ENCODE peak calls at places on chromosome 18, in eight cellular contexts. One of them, this sample, is unnamed.

GRCh38 chr18:79945118-79946042 is 6.1 kb downstream of the SLC66A2 start:
- DNase-seq in endothelial cell of umbilical vein: no peak
- DNase-seq in K562: no peak
- DNase-seq in H1: no peak
- DNase-seq in stomach: peak; percentile 20
- DNase-seq in sigmoid colon: peak; percentile 43
- DNase-seq in HCT116: no peak
- DNase-seq in IMR-90: no peak
- DNase-seq in this sample: no peak

GRCh38 chr18:27113358-27113757 is 71.8 kb downstream of the CHST9 start:
- DNase-seq in HCT116: no peak
- DNase-seq in sigmoid colon: no peak
- DNase-seq in IMR-90: no peak
- DNase-seq in K562: no peak
- DNase-seq in stomach: no peak
- DNase-seq in H1: no peak
- DNase-seq in endothelial cell of umbilical vein: no peak
- DNase-seq in this sample: no peak

GRCh38 chr18:33446604-33447003 is 6.1 kb upstream of the CCDC178 start:
- DNase-seq in HCT116: no peak
- DNase-seq in IMR-90: no peak
- DNase-seq in H1: no peak
- DNase-seq in K562: no peak
- DNase-seq in sigmoid colon: no peak
- DNase-seq in stomach: no peak
- DNase-seq in endothelial cell of umbilical vein: no peak
- DNase-seq in this sample: no peak

GRCh38 chr18:50218432-50219197 is 23.7 kb upstream of the MYO5B start:
- DNase-seq in endothelial cell of umbilical vein: peak; percentile 20
- DNase-seq in K562: peak; percentile 17
- DNase-seq in stomach: peak; percentile 49
- DNase-seq in IMR-90: peak; percentile 14
- DNase-seq in sigmoid colon: no peak
- DNase-seq in HCT116: peak; percentile 33
- DNase-seq in H1: peak; percentile 60
- DNase-seq in this sample: peak; percentile 50

GRCh38 chr18:524496-524895 is 24.0 kb upstream of the COLEC12 start:
- DNase-seq in HCT116: no peak
- DNase-seq in endothelial cell of umbilical vein: peak; percentile 61
- DNase-seq in sigmoid colon: no peak
- DNase-seq in IMR-90: peak; percentile 78
- DNase-seq in H1: no peak
- DNase-seq in stomach: no peak
- DNase-seq in K562: no peak
- DNase-seq in this sample: no peak

GRCh38 chr18:58671941-58672565 is 788 bp downstream of the MALT1 start:
- DNase-seq in stomach: peak; percentile 52
- DNase-seq in H1: no peak
- DNase-seq in endothelial cell of umbilical vein: peak; percentile 21
- DNase-seq in IMR-90: peak; percentile 36
- DNase-seq in sigmoid colon: no peak
- DNase-seq in K562: no peak
- DNase-seq in HCT116: no peak
- DNase-seq in this sample: peak; percentile 49

GRCh38 chr18:33720133-33720532 is 142.1 kb downstream of the ASXL3 start:
- DNase-seq in sigmoid colon: no peak
- DNase-seq in endothelial cell of umbilical vein: no peak
- DNase-seq in H1: no peak
- DNase-seq in IMR-90: peak; percentile 86
- DNase-seq in stomach: no peak
- DNase-seq in HCT116: no peak
- DNase-seq in K562: no peak
- DNase-seq in this sample: no peak

GRCh38 chr18:26813043-26813442 is 52.5 kb downstream of the AQP4 start:
- DNase-seq in K562: peak; percentile 7
- DNase-seq in HCT116: peak; percentile 44
- DNase-seq in sigmoid colon: no peak
- DNase-seq in H1: no peak
- DNase-seq in IMR-90: no peak
- DNase-seq in endothelial cell of umbilical vein: no peak
- DNase-seq in stomach: peak; percentile 37
- DNase-seq in this sample: peak; percentile 53

GRCh38 chr18:49059028-49059670 is 108.4 kb upstream of the SMAD7 start:
- DNase-seq in IMR-90: peak; percentile 24
- DNase-seq in HCT116: no peak
- DNase-seq in endothelial cell of umbilical vein: no peak
- DNase-seq in H1: no peak
- DNase-seq in K562: peak; percentile 50
- DNase-seq in stomach: no peak
- DNase-seq in sigmoid colon: no peak
- DNase-seq in this sample: no peak

GRCh38 chr18:49055196-49055595 is 104.4 kb upstream of the SMAD7 start:
- DNase-seq in H1: no peak
- DNase-seq in IMR-90: no peak
- DNase-seq in HCT116: no peak
- DNase-seq in sigmoid colon: no peak
- DNase-seq in stomach: no peak
- DNase-seq in K562: no peak
- DNase-seq in endothelial cell of umbilical vein: no peak
- DNase-seq in this sample: no peak

GRCh38 chr18:49052891-49053644 is 102.3 kb upstream of the SMAD7 start:
- DNase-seq in endothelial cell of umbilical vein: no peak
- DNase-seq in H1: no peak
- DNase-seq in IMR-90: peak; percentile 97
- DNase-seq in stomach: no peak
- DNase-seq in K562: no peak
- DNase-seq in sigmoid colon: no peak
- DNase-seq in HCT116: no peak
- DNase-seq in this sample: no peak

GRCh38 chr18:49051323-49051967 is 100.7 kb upstream of the SMAD7 start:
- DNase-seq in H1: no peak
- DNase-seq in HCT116: no peak
- DNase-seq in K562: no peak
- DNase-seq in sigmoid colon: no peak
- DNase-seq in endothelial cell of umbilical vein: no peak
- DNase-seq in stomach: no peak
- DNase-seq in IMR-90: no peak
- DNase-seq in this sample: no peak

GRCh38 chr18:49055787-49056186 is 105.0 kb upstream of the SMAD7 start:
- DNase-seq in endothelial cell of umbilical vein: peak; percentile 36
- DNase-seq in H1: no peak
- DNase-seq in K562: peak; percentile 56
- DNase-seq in HCT116: no peak
- DNase-seq in IMR-90: peak; percentile 94
- DNase-seq in sigmoid colon: peak; percentile 93
- DNase-seq in stomach: peak; percentile 47
- DNase-seq in this sample: peak; percentile 41
- H3K27ac ChIP-seq in endothelial cell of umbilical vein: peak overlapping the region; percentile 31
- H3K27ac ChIP-seq in H1: no peak overlapping the region
- H3K27ac ChIP-seq in K562: peak overlapping the region; percentile 58
- H3K27ac ChIP-seq in HCT116: no peak overlapping the region
- H3K27ac ChIP-seq in IMR-90: peak overlapping the region; percentile 85
- H3K27ac ChIP-seq in sigmoid colon: peak overlapping the region; percentile 11
- H3K27ac ChIP-seq in stomach: no peak overlapping the region
- H3K27ac ChIP-seq in this sample: no peak overlapping the region

DNA sequence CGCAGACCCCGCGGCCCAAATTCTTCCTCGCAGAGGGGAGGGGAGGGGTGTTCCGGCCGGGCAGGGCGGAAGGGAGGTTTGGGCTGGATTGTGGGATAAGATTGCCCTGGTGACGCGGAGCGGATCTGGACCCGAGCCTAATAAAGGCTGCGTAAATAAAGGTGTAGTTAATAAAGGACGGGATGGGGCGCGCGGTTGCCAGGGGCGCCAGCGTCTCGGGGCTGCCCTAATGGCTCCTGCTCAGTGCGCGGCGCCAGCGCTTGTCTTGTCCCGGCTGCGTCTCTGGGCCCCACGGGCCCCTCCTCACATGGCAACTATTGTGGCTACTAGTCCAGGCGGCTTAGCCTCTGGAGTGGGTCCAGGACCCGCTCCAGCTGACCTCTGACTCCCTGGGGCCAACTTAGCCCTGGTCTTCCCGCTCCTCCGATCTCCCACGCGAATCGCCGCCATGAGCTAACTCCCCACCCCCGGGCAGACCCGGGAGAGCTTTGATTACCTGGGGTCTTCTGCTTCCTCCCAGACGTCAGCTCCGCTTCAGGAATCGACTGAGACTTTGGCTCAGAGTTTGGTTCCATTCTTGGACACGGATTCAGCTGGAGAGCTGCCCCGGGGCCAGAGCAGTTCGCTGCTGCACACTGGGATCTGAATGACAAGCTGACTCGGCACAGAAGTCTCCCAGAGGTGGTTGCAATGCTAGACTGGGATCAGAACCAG is 36.5 kb downstream of the SLC25A52 start:
- DNase-seq in endothelial cell of umbilical vein: no peak
- DNase-seq in stomach: peak; percentile 57
- DNase-seq in H1: no peak
- DNase-seq in HCT116: no peak
- DNase-seq in sigmoid colon: peak; percentile 65
- DNase-seq in K562: no peak
- DNase-seq in IMR-90: no peak
- DNase-seq in this sample: peak; percentile 52
- H3K4me3 ChIP-seq in endothelial cell of umbilical vein: peak overlapping the region; percentile 43
- H3K4me3 ChIP-seq in stomach: peak overlapping the region; percentile 72
- H3K4me3 ChIP-seq in H1: no peak overlapping the region
- H3K4me3 ChIP-seq in HCT116: no peak overlapping the region
- H3K4me3 ChIP-seq in sigmoid colon: peak overlapping the region; percentile 64
- H3K4me3 ChIP-seq in K562: peak overlapping the region; percentile 12
- H3K4me3 ChIP-seq in IMR-90: peak overlapping the region; percentile 2
- H3K4me3 ChIP-seq in this sample: no peak overlapping the region

GRCh38 chr18:36186461-36187137 is 698 bp upstream of the MOCOS start:
- DNase-seq in stomach: peak; percentile 40
- DNase-seq in IMR-90: no peak
- DNase-seq in K562: peak; percentile 65
- DNase-seq in HCT116: no peak
- DNase-seq in endothelial cell of umbilical vein: no peak
- DNase-seq in sigmoid colon: no peak
- DNase-seq in H1: peak; percentile 74
- DNase-seq in this sample: peak; percentile 53

GRCh38 chr18:36188912-36189311 is 1.6 kb downstream of the MOCOS start:
- DNase-seq in H1: peak; percentile 45
- DNase-seq in sigmoid colon: no peak
- DNase-seq in stomach: no peak
- DNase-seq in IMR-90: no peak
- DNase-seq in HCT116: no peak
- DNase-seq in endothelial cell of umbilical vein: no peak
- DNase-seq in K562: peak; percentile 31
- DNase-seq in this sample: no peak

GRCh38 chr18:36185901-36186460 is 1.3 kb upstream of the MOCOS start:
- DNase-seq in stomach: no peak
- DNase-seq in H1: no peak
- DNase-seq in IMR-90: no peak
- DNase-seq in K562: no peak
- DNase-seq in sigmoid colon: no peak
- DNase-seq in HCT116: no peak
- DNase-seq in endothelial cell of umbilical vein: no peak
- DNase-seq in this sample: no peak

GRCh38 chr18:36187826-36188721 is 777 bp downstream of the MOCOS start:
- DNase-seq in IMR-90: peak; percentile 19
- DNase-seq in stomach: peak; percentile 30
- DNase-seq in endothelial cell of umbilical vein: no peak
- DNase-seq in H1: peak; percentile 87
- DNase-seq in K562: peak; percentile 38
- DNase-seq in sigmoid colon: no peak
- DNase-seq in HCT116: peak; percentile 28
- DNase-seq in this sample: peak; percentile 94

DNA sequence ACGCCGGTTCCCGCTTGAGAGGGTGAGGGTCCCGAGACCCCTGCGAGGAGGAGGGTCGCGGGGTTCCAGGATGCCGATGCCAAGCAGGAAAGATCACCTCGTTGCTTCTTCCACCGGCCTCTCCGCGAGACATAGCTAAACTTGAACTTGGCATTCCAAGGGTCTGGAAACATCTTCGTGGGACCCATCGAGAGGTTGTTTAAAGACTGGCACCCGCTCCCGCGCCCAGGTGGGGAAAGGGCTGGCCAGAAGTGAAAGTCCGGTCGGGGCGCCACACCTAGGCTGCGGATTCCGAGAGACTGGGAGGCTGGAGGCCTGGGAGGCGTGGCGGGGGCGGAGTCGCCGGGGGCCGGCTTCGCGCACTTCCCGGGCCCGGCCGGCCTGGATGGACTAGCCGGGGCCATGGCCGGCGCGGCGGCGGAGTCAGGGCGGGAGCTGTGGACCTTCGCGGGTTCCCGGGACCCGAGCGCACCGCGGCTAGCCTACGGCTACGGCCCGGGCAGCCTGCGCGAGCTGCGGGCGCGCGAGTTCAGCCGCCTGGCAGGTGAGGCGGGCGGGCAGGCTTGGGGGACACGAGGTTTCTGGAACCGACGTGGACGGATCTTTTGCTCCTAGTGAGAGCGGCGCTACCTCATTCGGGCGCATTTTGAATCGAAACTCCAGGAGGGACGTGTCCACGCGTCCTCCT is at the start of gene MOCOS:
- DNase-seq in IMR-90: peak; percentile 42
- DNase-seq in K562: peak; percentile 91
- DNase-seq in stomach: peak; percentile 89
- DNase-seq in sigmoid colon: peak; percentile 86
- DNase-seq in H1: peak; percentile 94
- DNase-seq in endothelial cell of umbilical vein: peak; percentile 39
- DNase-seq in HCT116: peak; percentile 29
- DNase-seq in this sample: peak; percentile 82
- TF ChIP-seq POLR2A in IMR-90: peak; percentile 55
- TF ChIP-seq POLR2A in K562: peak; percentile 84
- TF ChIP-seq POLR2A in stomach: no peak
- TF ChIP-seq POLR2A in sigmoid colon: no peak
- TF ChIP-seq POLR2A in H1: peak; percentile 71
- TF ChIP-seq POLR2A in endothelial cell of umbilical vein: no peak
- TF ChIP-seq POLR2A in HCT116: peak; percentile 66
- TF ChIP-seq POLR2A in this sample: peak; percentile 82

GRCh38 chr18:13392029-13392750 is 173.6 kb downstream of the LDLRAD4 start:
- DNase-seq in stomach: no peak
- DNase-seq in H1: peak; percentile 36
- DNase-seq in K562: no peak
- DNase-seq in HCT116: no peak
- DNase-seq in sigmoid colon: peak; percentile 59
- DNase-seq in endothelial cell of umbilical vein: no peak
- DNase-seq in IMR-90: no peak
- DNase-seq in this sample: no peak

GRCh38 chr18:13390196-13390595 is 171.6 kb downstream of the LDLRAD4 start:
- DNase-seq in stomach: no peak
- DNase-seq in HCT116: no peak
- DNase-seq in sigmoid colon: peak; percentile 56
- DNase-seq in K562: no peak
- DNase-seq in IMR-90: no peak
- DNase-seq in endothelial cell of umbilical vein: no peak
- DNase-seq in H1: peak; percentile 40
- DNase-seq in this sample: no peak

GRCh38 chr18:13389491-13390131 is 171.1 kb downstream of the LDLRAD4 start:
- DNase-seq in HCT116: no peak
- DNase-seq in stomach: no peak
- DNase-seq in sigmoid colon: peak; percentile 45
- DNase-seq in K562: no peak
- DNase-seq in endothelial cell of umbilical vein: no peak
- DNase-seq in H1: peak; percentile 42
- DNase-seq in IMR-90: no peak
- DNase-seq in this sample: no peak

GRCh38 chr18:13388586-13389490 is 170.3 kb downstream of the LDLRAD4 start:
- DNase-seq in IMR-90: no peak
- DNase-seq in stomach: no peak
- DNase-seq in H1: peak; percentile 40
- DNase-seq in sigmoid colon: peak; percentile 55
- DNase-seq in HCT116: no peak
- DNase-seq in K562: no peak
- DNase-seq in endothelial cell of umbilical vein: no peak
- DNase-seq in this sample: peak; percentile 49

GRCh38 chr18:13390711-13391110 is 172.2 kb downstream of the LDLRAD4 start:
- DNase-seq in IMR-90: no peak
- DNase-seq in endothelial cell of umbilical vein: no peak
- DNase-seq in H1: no peak
- DNase-seq in K562: no peak
- DNase-seq in HCT116: no peak
- DNase-seq in sigmoid colon: no peak
- DNase-seq in stomach: no peak
- DNase-seq in this sample: no peak
- H3K27ac ChIP-seq in IMR-90: no peak overlapping the region
- H3K27ac ChIP-seq in endothelial cell of umbilical vein: no peak overlapping the region
- H3K27ac ChIP-seq in H1: no peak overlapping the region
- H3K27ac ChIP-seq in K562: no peak overlapping the region
- H3K27ac ChIP-seq in HCT116: no peak overlapping the region
- H3K27ac ChIP-seq in sigmoid colon: no peak overlapping the region
- H3K27ac ChIP-seq in stomach: no peak overlapping the region
- H3K27ac ChIP-seq in this sample: no peak overlapping the region